ENCODE peak calls at places on chromosomes 13 and 19, in five cellular contexts. E is tibial nerve, J is GM23338, T is BJ, D is osteocyte. H is an unnamed sample.

GRCh38 chr19:43634877-43635560 is 4.6 kb downstream of the CADM4 start:
- DNase-seq in E (no peak), J (peak), T (no peak), D (no peak), H (no peak)

GRCh38 chr13:29165840-29166239 is 345.7 kb downstream of the MTUS2 start:
- DNase-seq in E (no peak), J (no peak), T (no peak), D (no peak), H (no peak)

GRCh38 chr19:45098521-45099464 is 5.8 kb downstream of the PPP1R37 start:
- DNase-seq in E (no peak), J (no peak), T (no peak), D (no peak), H (no peak)

GRCh38 chr13:48644951-48645350 is 8.8 kb upstream of the CYSLTR2 start:
- DNase-seq in E (no peak), J (no peak), T (no peak), D (no peak), H (no peak)

GRCh38 chr13:98142427-98143156 is at the start of gene FARP1:
- DNase-seq in E (peak), J (peak), T (no peak), D (peak), H (no peak)

GRCh38 chr13:102846261-102847015 is 606 bp downstream of the ERCC5 start:
- DNase-seq in E (no peak), J (peak), T (no peak), D (no peak), H (no peak)

GRCh38 chr13:111043575-111043982 is 71.5 kb upstream of the ARHGEF7 start:
- DNase-seq in E (no peak), J (no peak), T (no peak), D (no peak), H (no peak)

GRCh38 chr19:42250249-42250665 is 4.7 kb downstream of the ERF start:
- DNase-seq in E (no peak), J (no peak), T (no peak), D (no peak), H (no peak)

GRCh38 chr19:5470264-5470671 is 15.1 kb downstream of the ZNRF4 start:
- DNase-seq in E (no peak), J (no peak), T (no peak), D (no peak), H (no peak)

GRCh38 chr19:38812004-38812840 is 523 bp downstream of the LGALS4 start:
- DNase-seq in E (no peak), J (no peak), T (no peak), D (no peak), H (no peak)

GRCh38 chr19:31071157-31071855 is 277.9 kb downstream of the TSHZ3 start:
- DNase-seq in E (no peak), J (peak), T (no peak), D (no peak), H (no peak)

GRCh38 chr19:8093740-8094139 is 41.2 kb downstream of the CCL25 start:
- DNase-seq in E (no peak), J (no peak), T (no peak), D (no peak), H (no peak)

GRCh38 chr19:9323557-9323918 is 441 bp upstream of the ZNF559 start:
- DNase-seq in E (peak), J (peak), T (peak), D (no peak), H (peak)

GRCh38 chr19:29854033-29854432 is 42.2 kb downstream of the CCNE1 start:
- DNase-seq in E (no peak), J (no peak), T (no peak), D (no peak), H (no peak)

GRCh38 chr19:34580055-34580336 is 97.0 kb downstream of the SCGB2B2 start:
- DNase-seq in E (no peak), J (no peak), T (no peak), D (no peak), H (no peak)

GRCh38 chr13:110331362-110331761 is 24.3 kb downstream of the COL4A2 start:
- DNase-seq in E (no peak), J (no peak), T (no peak), D (no peak), H (no peak)

GRCh38 chr19:17829855-17830566 is 8.7 kb upstream of the INSL3 start:
- DNase-seq in E (no peak), J (peak), T (no peak), D (no peak), H (no peak)

GRCh38 chr13:66532146-66532545 is 698.0 kb downstream of the PCDH9 start:
- DNase-seq in E (no peak), J (no peak), T (peak), D (no peak), H (peak)

GRCh38 chr13:69580255-69580654 is 527.4 kb upstream of the ATXN8OS start:
- DNase-seq in E (no peak), J (peak), T (no peak), D (no peak), H (no peak)

GRCh38 chr13:69591437-69591836 is 516.2 kb upstream of the ATXN8OS start:
- DNase-seq in E (no peak), J (no peak), T (no peak), D (no peak), H (no peak)

GRCh38 chr13:69589531-69589930 is 518.1 kb upstream of the ATXN8OS start:
- DNase-seq in E (no peak), J (no peak), T (no peak), D (no peak), H (no peak)

GRCh38 chr13:69585656-69586055 is 522.0 kb upstream of the ATXN8OS start:
- DNase-seq in E (no peak), J (peak), T (no peak), D (no peak), H (no peak)
- TF ChIP-seq CTCF in E (no peak), J (peak), T (no peak), D (peak), H (peak)

GRCh38 chr19:6677495-6677894 is 7.5 kb upstream of the TNFSF14 start:
- DNase-seq in E (no peak), J (peak), T (no peak), D (no peak), H (no peak)

GRCh38 chr19:6676288-6676687 is 6.3 kb upstream of the TNFSF14 start:
- DNase-seq in E (no peak), J (no peak), T (no peak), D (no peak), H (no peak)

GRCh38 chr19:6671960-6672359 is 2.0 kb upstream of the TNFSF14 start:
- DNase-seq in E (no peak), J (no peak), T (no peak), D (no peak), H (no peak)

GRCh38 chr19:6672693-6673290 is 2.8 kb upstream of the TNFSF14 start:
- DNase-seq in E (no peak), J (no peak), T (no peak), D (no peak), H (no peak)

GRCh38 chr19:6674868-6675305 is 4.9 kb upstream of the TNFSF14 start:
- DNase-seq in E (peak), J (peak), T (peak), D (no peak), H (peak)
- TF ChIP-seq CTCF in E (no peak), J (peak), T (peak), D (no peak), H (peak)

DNA sequence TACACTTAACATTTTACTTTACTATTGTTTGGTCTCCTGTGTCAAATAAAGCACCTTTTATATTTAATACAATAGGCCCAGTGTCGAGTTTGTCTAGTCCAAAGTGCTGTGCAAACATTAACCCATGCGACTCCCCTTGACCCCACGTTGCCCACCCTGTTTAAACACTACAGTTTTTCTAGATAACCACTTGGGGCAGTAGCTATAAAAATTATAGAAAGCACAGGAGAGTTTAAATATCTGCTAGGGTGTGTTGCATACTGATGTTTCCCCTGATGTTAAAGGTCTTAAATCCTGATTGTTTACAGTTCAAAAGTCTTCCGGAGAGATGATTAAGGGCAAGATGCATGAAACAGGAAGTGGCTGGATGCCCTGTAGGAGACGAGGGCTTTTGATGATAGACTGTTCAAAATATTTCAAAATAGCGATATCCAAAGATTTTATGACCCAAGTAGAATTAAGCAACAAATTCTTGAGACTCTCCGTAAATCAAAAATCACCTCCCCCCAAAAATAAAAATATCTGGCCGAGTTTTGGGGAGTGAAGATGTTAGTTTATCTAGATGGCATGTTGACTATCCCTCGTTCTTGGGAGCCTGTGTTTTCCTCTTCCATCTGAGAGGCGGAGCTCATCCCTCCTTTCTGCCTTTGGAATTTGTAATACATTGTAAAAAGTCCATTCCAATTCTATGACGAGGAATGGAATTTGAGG is 167.1 kb downstream of the FGF9 start:
- DNase-seq in E (no peak), J (peak), T (peak), D (no peak), H (no peak)
- TF ChIP-seq CTCF in E (no peak), J (no peak), T (peak), D (no peak), H (no peak)

GRCh38 chr13:44972956-44973581 is 16.2 kb downstream of the NUFIP1 start:
- DNase-seq in E (no peak), J (peak), T (no peak), D (no peak), H (no peak)
- TF ChIP-seq CTCF in E (peak), J (peak), T (peak), D (peak), H (peak)

H was measured in retinal pigment epithelial cell.